ENCODE peak calls at places on chromosomes 6 and 20, in nine cellular contexts. One of them, this sample, is unnamed. For H3K4me1 and H3K36me3, the result is how much of the 10 kb centered on the place peaks cover.

GRCh38 chr20:61444637-61445036 is 192.6 kb downstream of the CDH4 start:
- DNase-seq in effector memory CD4-positive, alpha-beta T cell: no peak
- DNase-seq in endothelial cell of umbilical vein: no peak
- DNase-seq in fibroblast of lung: no peak
- DNase-seq in endodermal cell: no peak
- DNase-seq in mesendoderm: no peak
- DNase-seq in H1: no peak
- DNase-seq in cardiac muscle cell: no peak
- DNase-seq in HCT116: no peak
- DNase-seq in this sample: no peak

GRCh38 chr6:163756079-163756478 is 341.6 kb downstream of the QKI start:
- DNase-seq in endothelial cell of umbilical vein: no peak
- DNase-seq in effector memory CD4-positive, alpha-beta T cell: no peak
- DNase-seq in fibroblast of lung: no peak
- DNase-seq in cardiac muscle cell: no peak
- DNase-seq in mesendoderm: no peak
- DNase-seq in endodermal cell: no peak
- DNase-seq in HCT116: no peak
- DNase-seq in H1: no peak
- DNase-seq in this sample: no peak

GRCh38 chr6:33073431-33073871 is at the start of gene HLA-DPA1:
- DNase-seq in cardiac muscle cell: peak
- DNase-seq in endodermal cell: peak
- DNase-seq in mesendoderm: peak
- DNase-seq in effector memory CD4-positive, alpha-beta T cell: no peak
- DNase-seq in HCT116: peak
- DNase-seq in H1: no peak
- DNase-seq in fibroblast of lung: no peak
- DNase-seq in endothelial cell of umbilical vein: no peak
- DNase-seq in this sample: peak

GRCh38 chr20:36824142-36824940 is 50.8 kb upstream of the DSN1 start:
- DNase-seq in effector memory CD4-positive, alpha-beta T cell: no peak
- DNase-seq in HCT116: no peak
- DNase-seq in mesendoderm: no peak
- DNase-seq in endothelial cell of umbilical vein: no peak
- DNase-seq in fibroblast of lung: peak
- DNase-seq in endodermal cell: no peak
- DNase-seq in H1: no peak
- DNase-seq in cardiac muscle cell: no peak
- DNase-seq in this sample: no peak

GRCh38 chr20:46635514-46636091 is 15.7 kb downstream of the SLC13A3 start:
- DNase-seq in H1: peak
- DNase-seq in fibroblast of lung: peak
- DNase-seq in HCT116: no peak
- DNase-seq in endothelial cell of umbilical vein: no peak
- DNase-seq in endodermal cell: no peak
- DNase-seq in effector memory CD4-positive, alpha-beta T cell: no peak
- DNase-seq in mesendoderm: peak
- DNase-seq in cardiac muscle cell: peak
- DNase-seq in this sample: peak

GRCh38 chr6:54700158-54700557 is 146.4 kb upstream of the FAM83B start:
- DNase-seq in mesendoderm: no peak
- DNase-seq in effector memory CD4-positive, alpha-beta T cell: no peak
- DNase-seq in endothelial cell of umbilical vein: no peak
- DNase-seq in HCT116: no peak
- DNase-seq in H1: no peak
- DNase-seq in fibroblast of lung: no peak
- DNase-seq in endodermal cell: no peak
- DNase-seq in cardiac muscle cell: no peak
- DNase-seq in this sample: no peak

GRCh38 chr20:12966468-12967085 is 42.2 kb upstream of the SPTLC3 start:
- DNase-seq in endothelial cell of umbilical vein: peak
- DNase-seq in mesendoderm: peak
- DNase-seq in HCT116: no peak
- DNase-seq in H1: no peak
- DNase-seq in cardiac muscle cell: peak
- DNase-seq in effector memory CD4-positive, alpha-beta T cell: no peak
- DNase-seq in endodermal cell: no peak
- DNase-seq in fibroblast of lung: peak
- DNase-seq in this sample: no peak

GRCh38 chr6:73803562-73804221 is 107.7 kb downstream of the CD109 start:
- DNase-seq in cardiac muscle cell: peak
- DNase-seq in endodermal cell: peak
- DNase-seq in endothelial cell of umbilical vein: peak
- DNase-seq in H1: peak
- DNase-seq in HCT116: peak
- DNase-seq in fibroblast of lung: peak
- DNase-seq in effector memory CD4-positive, alpha-beta T cell: no peak
- DNase-seq in mesendoderm: peak
- DNase-seq in this sample: no peak

GRCh38 chr20:41005361-41005729 is 23.3 kb upstream of the TOP1 start:
- DNase-seq in fibroblast of lung: peak
- DNase-seq in endodermal cell: no peak
- DNase-seq in effector memory CD4-positive, alpha-beta T cell: no peak
- DNase-seq in cardiac muscle cell: peak
- DNase-seq in HCT116: peak
- DNase-seq in mesendoderm: no peak
- DNase-seq in H1: no peak
- DNase-seq in endothelial cell of umbilical vein: peak
- DNase-seq in this sample: no peak

GRCh38 chr6:123546537-123546936 is 90.2 kb downstream of the TRDN start:
- DNase-seq in endodermal cell: no peak
- DNase-seq in HCT116: no peak
- DNase-seq in H1: no peak
- DNase-seq in effector memory CD4-positive, alpha-beta T cell: no peak
- DNase-seq in endothelial cell of umbilical vein: no peak
- DNase-seq in mesendoderm: peak
- DNase-seq in fibroblast of lung: no peak
- DNase-seq in cardiac muscle cell: no peak
- DNase-seq in this sample: no peak

GRCh38 chr6:118377711-118378414 is 170.2 kb upstream of the PLN start:
- DNase-seq in H1: peak
- DNase-seq in HCT116: no peak
- DNase-seq in fibroblast of lung: no peak
- DNase-seq in endothelial cell of umbilical vein: no peak
- DNase-seq in mesendoderm: peak
- DNase-seq in cardiac muscle cell: no peak
- DNase-seq in endodermal cell: peak
- DNase-seq in effector memory CD4-positive, alpha-beta T cell: no peak
- DNase-seq in this sample: no peak

GRCh38 chr20:36562724-36563123 is 10.7 kb upstream of the TGIF2 start:
- DNase-seq in cardiac muscle cell: no peak
- DNase-seq in HCT116: no peak
- DNase-seq in effector memory CD4-positive, alpha-beta T cell: no peak
- DNase-seq in fibroblast of lung: no peak
- DNase-seq in endothelial cell of umbilical vein: no peak
- DNase-seq in mesendoderm: no peak
- DNase-seq in H1: no peak
- DNase-seq in endodermal cell: peak
- DNase-seq in this sample: no peak

GRCh38 chr6:41594326-41594725 is 43.9 kb upstream of the MDFI start:
- DNase-seq in effector memory CD4-positive, alpha-beta T cell: no peak
- DNase-seq in H1: no peak
- DNase-seq in fibroblast of lung: no peak
- DNase-seq in mesendoderm: no peak
- DNase-seq in HCT116: no peak
- DNase-seq in endothelial cell of umbilical vein: no peak
- DNase-seq in cardiac muscle cell: no peak
- DNase-seq in endodermal cell: no peak
- DNase-seq in this sample: no peak

GRCh38 chr6:33313709-33314514 is at the start of gene TAPBP:
- DNase-seq in HCT116: no peak
- DNase-seq in H1: peak
- DNase-seq in effector memory CD4-positive, alpha-beta T cell: peak
- DNase-seq in cardiac muscle cell: peak
- DNase-seq in fibroblast of lung: peak
- DNase-seq in endodermal cell: peak
- DNase-seq in mesendoderm: peak
- DNase-seq in endothelial cell of umbilical vein: peak
- DNase-seq in this sample: peak

GRCh38 chr6:95599691-95600090 is 22.4 kb downstream of the MANEA start:
- DNase-seq in fibroblast of lung: no peak
- DNase-seq in endodermal cell: no peak
- DNase-seq in effector memory CD4-positive, alpha-beta T cell: no peak
- DNase-seq in endothelial cell of umbilical vein: no peak
- DNase-seq in cardiac muscle cell: no peak
- DNase-seq in mesendoderm: no peak
- DNase-seq in H1: no peak
- DNase-seq in HCT116: no peak
- DNase-seq in this sample: no peak

GRCh38 chr6:133456439-133456838 is 215.3 kb downstream of the EYA4 start:
- DNase-seq in H1: no peak
- DNase-seq in mesendoderm: no peak
- DNase-seq in endothelial cell of umbilical vein: no peak
- DNase-seq in fibroblast of lung: no peak
- DNase-seq in endodermal cell: peak
- DNase-seq in cardiac muscle cell: no peak
- DNase-seq in HCT116: no peak
- DNase-seq in effector memory CD4-positive, alpha-beta T cell: no peak
- DNase-seq in this sample: no peak

GRCh38 chr20:33814238-33814712 is 3.1 kb downstream of the CHMP4B start:
- DNase-seq in endothelial cell of umbilical vein: peak
- DNase-seq in effector memory CD4-positive, alpha-beta T cell: no peak
- DNase-seq in mesendoderm: no peak
- DNase-seq in fibroblast of lung: no peak
- DNase-seq in endodermal cell: no peak
- DNase-seq in H1: no peak
- DNase-seq in HCT116: no peak
- DNase-seq in cardiac muscle cell: no peak
- DNase-seq in this sample: no peak

GRCh38 chr6:125307964-125308615 is 6.3 kb upstream of the HDDC2 start:
- DNase-seq in fibroblast of lung: no peak
- DNase-seq in cardiac muscle cell: no peak
- DNase-seq in mesendoderm: no peak
- DNase-seq in HCT116: no peak
- DNase-seq in endothelial cell of umbilical vein: no peak
- DNase-seq in endodermal cell: no peak
- DNase-seq in effector memory CD4-positive, alpha-beta T cell: no peak
- DNase-seq in H1: no peak
- DNase-seq in this sample: no peak

GRCh38 chr6:108760158-108761050 is 87.8 kb upstream of the ARMC2 start:
- DNase-seq in endodermal cell: peak
- DNase-seq in fibroblast of lung: peak
- DNase-seq in effector memory CD4-positive, alpha-beta T cell: no peak
- DNase-seq in H1: no peak
- DNase-seq in endothelial cell of umbilical vein: no peak
- DNase-seq in HCT116: no peak
- DNase-seq in cardiac muscle cell: peak
- DNase-seq in mesendoderm: peak
- DNase-seq in this sample: no peak

GRCh38 chr6:108762394-108762793 is 85.8 kb upstream of the ARMC2 start:
- DNase-seq in endothelial cell of umbilical vein: no peak
- DNase-seq in fibroblast of lung: no peak
- DNase-seq in endodermal cell: no peak
- DNase-seq in HCT116: no peak
- DNase-seq in cardiac muscle cell: no peak
- DNase-seq in effector memory CD4-positive, alpha-beta T cell: no peak
- DNase-seq in H1: peak
- DNase-seq in mesendoderm: no peak
- DNase-seq in this sample: no peak

GRCh38 chr6:108755257-108756240 is 92.7 kb upstream of the ARMC2 start:
- DNase-seq in HCT116: no peak
- DNase-seq in cardiac muscle cell: peak
- DNase-seq in H1: no peak
- DNase-seq in endothelial cell of umbilical vein: no peak
- DNase-seq in effector memory CD4-positive, alpha-beta T cell: no peak
- DNase-seq in fibroblast of lung: peak
- DNase-seq in endodermal cell: peak
- DNase-seq in mesendoderm: no peak
- DNase-seq in this sample: no peak

GRCh38 chr6:108757357-108757756 is 90.9 kb upstream of the ARMC2 start:
- DNase-seq in HCT116: no peak
- DNase-seq in endodermal cell: no peak
- DNase-seq in mesendoderm: no peak
- DNase-seq in cardiac muscle cell: no peak
- DNase-seq in H1: no peak
- DNase-seq in endothelial cell of umbilical vein: no peak
- DNase-seq in fibroblast of lung: no peak
- DNase-seq in effector memory CD4-positive, alpha-beta T cell: no peak
- DNase-seq in this sample: no peak

DNA sequence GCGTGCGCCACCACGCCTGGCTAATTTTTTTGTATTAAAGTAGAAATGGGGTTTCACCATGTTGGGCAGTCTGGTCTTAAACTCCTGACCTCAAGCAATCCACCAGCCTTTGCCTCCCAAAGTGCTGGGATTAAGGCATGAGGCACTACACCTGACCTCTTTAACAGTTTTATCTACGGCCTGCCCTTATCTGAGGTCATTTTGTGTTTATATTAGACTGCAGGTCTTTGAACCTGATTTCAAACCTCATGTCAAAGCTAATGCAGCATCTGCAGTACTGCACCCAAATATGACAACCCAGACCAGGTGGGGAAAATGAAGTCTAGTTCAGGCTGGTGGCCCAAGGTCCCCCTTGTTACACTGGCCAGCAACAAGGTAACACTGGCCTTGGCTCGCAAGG is 89.3 kb upstream of the ARMC2 start:
- DNase-seq in HCT116: no peak
- DNase-seq in mesendoderm: no peak
- DNase-seq in fibroblast of lung: no peak
- DNase-seq in endodermal cell: peak
- DNase-seq in effector memory CD4-positive, alpha-beta T cell: no peak
- DNase-seq in H1: no peak
- DNase-seq in cardiac muscle cell: no peak
- DNase-seq in endothelial cell of umbilical vein: no peak
- DNase-seq in this sample: no peak
- H3K4me1 ChIP-seq in HCT116: under half
- H3K4me1 ChIP-seq in mesendoderm: under half
- H3K4me1 ChIP-seq in fibroblast of lung: under half
- H3K4me1 ChIP-seq in endodermal cell: under half
- H3K4me1 ChIP-seq in effector memory CD4-positive, alpha-beta T cell: under half
- H3K4me1 ChIP-seq in H1: under half
- H3K4me1 ChIP-seq in cardiac muscle cell: under half
- H3K4me1 ChIP-seq in endothelial cell of umbilical vein: under half
- H3K4me1 ChIP-seq in this sample: under half

GRCh38 chr20:10474606-10475184 is 39.6 kb downstream of the SLX4IP start:
- DNase-seq in endodermal cell: peak
- DNase-seq in endothelial cell of umbilical vein: no peak
- DNase-seq in H1: no peak
- DNase-seq in fibroblast of lung: no peak
- DNase-seq in cardiac muscle cell: peak
- DNase-seq in mesendoderm: no peak
- DNase-seq in HCT116: no peak
- DNase-seq in effector memory CD4-positive, alpha-beta T cell: no peak
- DNase-seq in this sample: no peak
- H3K27ac ChIP-seq in endodermal cell: no peak
- H3K27ac ChIP-seq in endothelial cell of umbilical vein: no peak
- H3K27ac ChIP-seq in H1: no peak
- H3K27ac ChIP-seq in fibroblast of lung: no peak
- H3K27ac ChIP-seq in cardiac muscle cell: no peak
- H3K27ac ChIP-seq in mesendoderm: no peak
- H3K27ac ChIP-seq in HCT116: no peak
- H3K27ac ChIP-seq in effector memory CD4-positive, alpha-beta T cell: no peak
- H3K27ac ChIP-seq in this sample: no peak

GRCh38 chr20:44488551-44488950 is 12.9 kb downstream of the TTPAL start:
- DNase-seq in HCT116: no peak
- DNase-seq in fibroblast of lung: no peak
- DNase-seq in mesendoderm: no peak
- DNase-seq in endothelial cell of umbilical vein: no peak
- DNase-seq in cardiac muscle cell: no peak
- DNase-seq in endodermal cell: peak
- DNase-seq in H1: no peak
- DNase-seq in effector memory CD4-positive, alpha-beta T cell: no peak
- DNase-seq in this sample: no peak
- H3K36me3 ChIP-seq in HCT116: under half
- H3K36me3 ChIP-seq in fibroblast of lung: under half
- H3K36me3 ChIP-seq in mesendoderm: under half
- H3K36me3 ChIP-seq in endothelial cell of umbilical vein: under half
- H3K36me3 ChIP-seq in cardiac muscle cell: under half
- H3K36me3 ChIP-seq in endodermal cell: half or more
- H3K36me3 ChIP-seq in H1: under half
- H3K36me3 ChIP-seq in effector memory CD4-positive, alpha-beta T cell: half or more
- H3K36me3 ChIP-seq in this sample: half or more

GRCh38 chr6:38143191-38144154 is 323.9 kb downstream of the ZFAND3 start:
- DNase-seq in endodermal cell: no peak
- DNase-seq in mesendoderm: no peak
- DNase-seq in HCT116: no peak
- DNase-seq in endothelial cell of umbilical vein: no peak
- DNase-seq in H1: no peak
- DNase-seq in cardiac muscle cell: no peak
- DNase-seq in effector memory CD4-positive, alpha-beta T cell: no peak
- DNase-seq in fibroblast of lung: no peak
- DNase-seq in this sample: no peak
- H3K4me1 ChIP-seq in endodermal cell: under half
- H3K4me1 ChIP-seq in mesendoderm: under half
- H3K4me1 ChIP-seq in HCT116: under half
- H3K4me1 ChIP-seq in endothelial cell of umbilical vein: under half
- H3K4me1 ChIP-seq in H1: under half
- H3K4me1 ChIP-seq in cardiac muscle cell: under half
- H3K4me1 ChIP-seq in effector memory CD4-positive, alpha-beta T cell: under half
- H3K4me1 ChIP-seq in fibroblast of lung: under half
- H3K4me1 ChIP-seq in this sample: under half